ENCODE peak calls at places on chromosomes 1 and 21, in eight cellular contexts. M is stomach, O is ovary, A is neural progenitor cell, J is fibroblast of lung, L is mesendoderm, K is esophagus squamous epithelium, H is cardiac muscle cell. C is an unnamed sample.

GRCh38 chr1:104621221-104621620 is 871.5 kb downstream of the AMY1C start:
- DNase-seq in M (no peak), O (no peak), A (no peak), J (no peak), L (peak; percentile 90), K (no peak), H (no peak), C (no peak)

GRCh38 chr1:224622831-224623230 is 6.7 kb downstream of the CNIH3 start:
- DNase-seq in M (no peak), O (no peak), A (no peak), J (no peak), L (no peak), K (no peak), H (no peak), C (no peak)

GRCh38 chr1:23557471-23558124 is 1.7 kb downstream of the ID3 start:
- DNase-seq in M (no peak), O (no peak), A (no peak), J (no peak), L (no peak), K (no peak), H (peak; percentile 39), C (no peak)

GRCh38 chr1:110771245-110772022 is 96.7 kb upstream of the KCNA3 start:
- DNase-seq in M (no peak), O (no peak), A (no peak), J (no peak), L (no peak), K (no peak), H (no peak), C (no peak)

GRCh38 chr21:33266050-33266783 is at the start of gene IL10RB:
- DNase-seq in M (peak; percentile 78), O (peak; percentile 68), A (peak; percentile 88), J (peak; percentile 54), L (peak; percentile 73), K (peak; percentile 20), H (peak; percentile 62), C (peak; percentile 84)

GRCh38 chr1:4980211-4980610 is 325.8 kb downstream of the AJAP1 start:
- DNase-seq in M (no peak), O (no peak), A (no peak), J (no peak), L (no peak), K (no peak), H (no peak), C (no peak)

GRCh38 chr1:156860113-156860638 is 489 bp upstream of the NTRK1 start:
- DNase-seq in M (peak; percentile 40), O (peak; percentile 32), A (peak; percentile 88), J (peak; percentile 40), L (peak; percentile 72), K (no peak), H (peak; percentile 54), C (no peak)

GRCh38 chr1:180156201-180156600 is 1.5 kb downstream of the QSOX1 start:
- DNase-seq in M (no peak), O (no peak), A (no peak), J (no peak), L (no peak), K (no peak), H (no peak), C (no peak)

GRCh38 chr1:25676488-25676887 is 59.9 kb downstream of the MAN1C1 start:
- DNase-seq in M (peak; percentile 40), O (no peak), A (no peak), J (peak; percentile 58), L (no peak), K (no peak), H (peak; percentile 42), C (no peak)

GRCh38 chr1:25099343-25099951 is 132.9 kb downstream of the SYF2 start:
- DNase-seq in M (no peak), O (no peak), A (no peak), J (peak; percentile 10), L (no peak), K (no peak), H (no peak), C (no peak)

GRCh38 chr21:42130447-42130846 is 59.3 kb downstream of the UMODL1 start:
- DNase-seq in M (no peak), O (no peak), A (no peak), J (no peak), L (no peak), K (no peak), H (no peak), C (no peak)

GRCh38 chr1:164635784-164636729 is 77.1 kb downstream of the PBX1 start:
- DNase-seq in M (peak; percentile 72), O (no peak), A (no peak), J (no peak), L (no peak), K (no peak), H (no peak), C (no peak)

GRCh38 chr1:21267191-21268077 is 22.8 kb downstream of the ECE1 start:
- DNase-seq in M (no peak), O (no peak), A (no peak), J (peak; percentile 33), L (no peak), K (no peak), H (no peak), C (no peak)

GRCh38 chr1:215529111-215529510 is 38.0 kb upstream of the KCTD3 start:
- DNase-seq in M (no peak), O (no peak), A (no peak), J (no peak), L (no peak), K (no peak), H (no peak), C (no peak)

GRCh38 chr1:94463765-94464330 is 45.7 kb downstream of the ABCD3 start:
- DNase-seq in M (no peak), O (no peak), A (peak; percentile 15), J (peak; percentile 30), L (peak; percentile 80), K (no peak), H (peak; percentile 74), C (no peak)

GRCh38 chr1:228013322-228014234 is 6.8 kb downstream of the WNT3A start:
- DNase-seq in M (peak; percentile 22), O (peak; percentile 9), A (no peak), J (no peak), L (no peak), K (no peak), H (no peak), C (peak; percentile 60)

GRCh38 chr1:169892819-169893644 is 664 bp downstream of the SCYL3 start:
- DNase-seq in M (no peak), O (peak; percentile 54), A (peak; percentile 11), J (peak; percentile 23), L (no peak), K (no peak), H (peak; percentile 55), C (peak; percentile 67)

GRCh38 chr1:46137901-46138300 is 5.5 kb upstream of the PIK3R3 start:
- DNase-seq in M (no peak), O (no peak), A (no peak), J (peak; percentile 67), L (peak; percentile 27), K (no peak), H (peak; percentile 65), C (no peak)

GRCh38 chr1:41610361-41610760 is 125.9 kb upstream of the EDN2 start:
- DNase-seq in M (no peak), O (no peak), A (no peak), J (no peak), L (no peak), K (no peak), H (no peak), C (no peak)

GRCh38 chr1:35600593-35600992 is 27.5 kb downstream of the TFAP2E start:
- DNase-seq in M (no peak), O (no peak), A (no peak), J (no peak), L (no peak), K (no peak), H (no peak), C (no peak)

GRCh38 chr1:5758859-5759578 is 233.2 kb downstream of the NPHP4 start:
- DNase-seq in M (no peak), O (no peak), A (no peak), J (no peak), L (no peak), K (no peak), H (no peak), C (no peak)

GRCh38 chr21:35204850-35205564 is 155.9 kb upstream of the RUNX1 start:
- DNase-seq in M (peak; percentile 90), O (peak; percentile 86), A (no peak), J (peak; percentile 97), L (peak; percentile 37), K (no peak), H (peak; percentile 99), C (peak; percentile 71)

GRCh38 chr1:147273409-147274307 is 31.2 kb downstream of the CHD1L start:
- DNase-seq in M (no peak), O (peak; percentile 38), A (peak; percentile 68), J (peak; percentile 79), L (peak; percentile 60), K (no peak), H (peak; percentile 86), C (no peak)

GRCh38 chr1:212270564-212270963 is 14.6 kb upstream of the PPP2R5A start:
- DNase-seq in M (no peak), O (no peak), A (no peak), J (no peak), L (no peak), K (no peak), H (no peak), C (no peak)
- H3K4me1 ChIP-seq in M (no peaks in the 10 kb centered on the region), O (no peaks in the 10 kb centered on the region), A (peaks cover 18% of the 10 kb centered on the region), J (no peaks in the 10 kb centered on the region), L (no peaks in the 10 kb centered on the region), K (no peaks in the 10 kb centered on the region), H (peaks cover 20% of the 10 kb centered on the region), C (peaks cover 6% of the 10 kb centered on the region)

DNA sequence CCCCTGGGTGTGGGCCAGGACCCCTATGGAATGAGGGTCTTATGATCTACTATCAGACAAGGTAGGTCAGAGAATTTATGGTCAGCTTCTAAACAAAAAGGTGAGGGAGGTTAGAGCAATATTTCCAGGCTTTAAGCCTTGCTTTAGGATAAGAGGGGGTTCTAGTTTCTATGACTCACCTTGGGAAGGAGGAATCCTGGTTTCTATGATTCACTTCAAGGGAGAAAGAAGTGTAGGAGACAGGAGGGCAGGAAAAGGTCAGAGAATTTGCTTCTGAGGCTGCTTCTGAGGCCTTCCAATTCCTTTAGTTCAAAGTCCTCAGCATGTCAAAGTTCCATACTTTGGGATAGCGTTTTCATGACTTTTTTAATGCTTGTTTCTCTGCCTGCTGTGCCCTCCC is 35.2 kb downstream of the RGL1 start:
- DNase-seq in M (no peak), O (no peak), A (no peak), J (peak; percentile 81), L (no peak), K (no peak), H (peak; percentile 47), C (no peak)
- H3K4me1 ChIP-seq in M (no peaks in the 10 kb centered on the region), O (peaks cover 4% of the 10 kb centered on the region), A (peaks cover 23% of the 10 kb centered on the region), J (peaks cover 7% of the 10 kb centered on the region), L (peaks cover 4% of the 10 kb centered on the region), K (no peaks in the 10 kb centered on the region), H (peaks cover 42% of the 10 kb centered on the region), C (peaks cover 41% of the 10 kb centered on the region)

DNA sequence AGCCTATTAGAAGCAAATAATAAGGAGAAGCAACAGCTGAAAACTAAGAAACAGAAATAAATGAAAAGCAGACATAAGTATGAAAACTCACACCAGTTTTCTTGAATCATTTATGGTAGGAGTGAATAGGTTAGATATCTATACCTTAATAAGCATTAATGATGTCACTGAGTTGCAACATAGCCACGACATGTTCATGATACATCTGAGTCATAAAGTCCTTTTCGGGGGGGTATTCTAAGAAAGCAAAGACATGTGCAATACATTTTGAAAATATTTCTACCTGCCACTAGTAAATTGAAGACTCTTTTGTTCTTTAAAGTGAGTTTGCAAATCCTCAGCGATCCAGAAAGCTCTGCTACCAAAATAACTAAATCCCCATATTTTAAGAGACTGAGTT is 7.2 kb downstream of the CD34 start:
- DNase-seq in M (no peak), O (no peak), A (no peak), J (no peak), L (no peak), K (no peak), H (peak; percentile 40), C (no peak)
- H3K4me1 ChIP-seq in M (peaks cover 6% of the 10 kb centered on the region), O (no peaks in the 10 kb centered on the region), A (peaks cover 9% of the 10 kb centered on the region), J (no peaks in the 10 kb centered on the region), L (no peaks in the 10 kb centered on the region), K (no peaks in the 10 kb centered on the region), H (no peaks in the 10 kb centered on the region), C (peaks cover 26% of the 10 kb centered on the region)

GRCh38 chr1:203041351-203041932 is 15.2 kb downstream of the PPFIA4 start:
- DNase-seq in M (no peak), O (no peak), A (no peak), J (no peak), L (peak; percentile 74), K (no peak), H (no peak), C (no peak)
- H3K4me1 ChIP-seq in M (no peaks in the 10 kb centered on the region), O (no peaks in the 10 kb centered on the region), A (no peaks in the 10 kb centered on the region), J (peaks cover 20% of the 10 kb centered on the region), L (peaks cover 6% of the 10 kb centered on the region), K (peaks cover 5% of the 10 kb centered on the region), H (peaks cover 43% of the 10 kb centered on the region), C (no peaks in the 10 kb centered on the region)